ENCODE peak calls at places on chromosome 4, in four cellular contexts. M, Q, O and W are unnamed samples.
A peak's percentile ranks its signal among the peaks of the same experiment; 100 is the strongest.

GRCh38 chr4:153472122-153473037 is 6.2 kb downstream of the TMEM131L start:
- DNase-seq in O (no peak), Q (no peak), M (no peak), W (no peak)

GRCh38 chr4:85724801-85725548 is 250.0 kb downstream of the ARHGAP24 start:
- DNase-seq in M (no peak), Q (no peak), O (no peak), W (no peak)

GRCh38 chr4:87985097-87985886 is 9.8 kb downstream of the SPP1 start:
- DNase-seq in M (no peak), Q (no peak), O (peak; percentile 58), W (peak; percentile 44)

GRCh38 chr4:155173371-155173770 is 35.1 kb upstream of the NPY2R start:
- DNase-seq in Q (no peak), O (no peak), M (no peak), W (no peak)

GRCh38 chr4:182507808-182508207 is 264.6 kb downstream of the TENM3 start:
- DNase-seq in O (no peak), M (no peak), Q (no peak), W (no peak)

GRCh38 chr4:144820115-144820514 is 174.2 kb downstream of the HHIP start:
- DNase-seq in Q (no peak), O (no peak), M (no peak), W (no peak)

GRCh38 chr4:184265566-184266351 is 48.1 kb upstream of the ENPP6 start:
- DNase-seq in O (peak; percentile 7), M (peak; percentile 54), Q (no peak), W (peak; percentile 61)

GRCh38 chr4:187550256-187550950 is 445.2 kb upstream of the ZFP42 start:
- DNase-seq in O (peak; percentile 7), M (no peak), Q (no peak), W (peak; percentile 4)

GRCh38 chr4:119310826-119311225 is 11.1 kb downstream of the FABP2 start:
- DNase-seq in Q (no peak), M (no peak), O (no peak), W (no peak)

GRCh38 chr4:57270350-57270749 is 160.2 kb upstream of the IGFBP7 start:
- DNase-seq in O (no peak), M (no peak), Q (no peak), W (no peak)

GRCh38 chr4:8182858-8183725 is 16.0 kb upstream of the SH3TC1 start:
- DNase-seq in O (peak; percentile 23), Q (no peak), M (peak; percentile 71), W (peak; percentile 85)

GRCh38 chr4:75229783-75230570 is 284.2 kb downstream of the RCHY1 start:
- DNase-seq in Q (no peak), O (no peak), M (no peak), W (no peak)

GRCh38 chr4:55545681-55546632 is 752 bp downstream of the CLOCK start:
- DNase-seq in Q (peak; percentile 45), M (peak; percentile 74), O (peak; percentile 34), W (peak; percentile 21)

GRCh38 chr4:92231511-92231910 is 72.3 kb upstream of the GRID2 start:
- DNase-seq in M (no peak), Q (no peak), O (no peak), W (no peak)

GRCh38 chr4:119037709-119038463 is 97.7 kb upstream of the MYOZ2 start:
- DNase-seq in M (no peak), Q (no peak), O (no peak), W (no peak)

GRCh38 chr4:10629394-10629793 is 55.2 kb downstream of the CLNK start:
- DNase-seq in M (no peak), O (no peak), Q (no peak), W (no peak)

GRCh38 chr4:172858731-172859230 is 309.8 kb upstream of the GALNT7 start:
- DNase-seq in O (no peak), Q (no peak), M (no peak), W (no peak)

GRCh38 chr4:26410385-26411293 is 79.6 kb downstream of the CCKAR start:
- DNase-seq in O (no peak), M (peak; percentile 20), Q (peak; percentile 17), W (peak; percentile 8)

GRCh38 chr4:6333301-6334202 is 63.9 kb downstream of the WFS1 start:
- DNase-seq in M (peak; percentile 46), O (no peak), Q (no peak), W (peak; percentile 37)

GRCh38 chr4:84146300-84146942 is 352.7 kb downstream of the NKX6-1 start:
- DNase-seq in O (no peak), Q (no peak), M (no peak), W (no peak)

GRCh38 chr4:177380730-177381287 is 61.4 kb downstream of the AGA start:
- DNase-seq in M (peak; percentile 28), O (no peak), Q (no peak), W (peak; percentile 17)

GRCh38 chr4:139245590-139245989 is 34.4 kb downstream of the MGARP start:
- DNase-seq in M (no peak), Q (no peak), O (no peak), W (no peak)

GRCh38 chr4:115841873-115842272 is 728.5 kb upstream of the NDST4 start:
- DNase-seq in O (no peak), M (no peak), Q (no peak), W (no peak)

GRCh38 chr4:40295572-40295971 is 39.6 kb upstream of the CHRNA9 start:
- DNase-seq in Q (no peak), M (no peak), O (no peak), W (no peak)

GRCh38 chr4:179110356-179110755 is 1668.1 kb upstream of the AGA start:
- DNase-seq in Q (no peak), O (no peak), M (no peak), W (no peak)

GRCh38 chr4:21656832-21657231 is 291.7 kb downstream of the KCNIP4 start:
- DNase-seq in O (peak; percentile 2), Q (no peak), M (no peak), W (peak; percentile 38)

DNA sequence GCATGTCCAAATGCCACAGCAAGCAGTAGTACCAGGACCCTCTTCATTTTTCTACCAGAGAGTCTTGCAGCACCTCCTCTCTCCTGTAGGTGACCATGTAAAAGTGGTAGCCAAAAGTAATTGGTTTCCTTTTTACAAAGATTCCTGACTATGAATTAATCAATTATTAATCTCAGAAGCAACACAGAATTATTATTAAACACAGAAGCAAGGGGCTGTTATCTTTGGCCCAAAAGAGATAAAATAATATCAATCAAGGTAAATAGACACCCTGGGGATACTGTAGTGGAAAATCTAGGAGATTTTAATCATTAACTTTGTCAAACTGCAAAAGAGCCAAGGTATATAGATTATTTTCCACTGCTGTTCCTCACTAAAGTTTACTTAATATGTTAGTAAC is at the start of gene GC:
- DNase-seq in M (no peak), Q (no peak), O (no peak), W (no peak)
- TF ChIP-seq REST in M (no peak), Q (no peak), O (no peak), W (no peak)

GRCh38 chr4:114036426-114036825 is 57.0 kb upstream of the ARSJ start:
- DNase-seq in O (no peak), M (no peak), Q (no peak), W (no peak)
- TF ChIP-seq REST in O (no peak), M (no peak), Q (no peak), W (no peak)

GRCh38 chr4:80268081-80268823 is 1.8 kb downstream of the FGF5 start:
- DNase-seq in Q (no peak), M (no peak), O (no peak), W (no peak)
- TF ChIP-seq REST in Q (no peak), M (no peak), O (no peak), W (no peak)

GRCh38 chr4:130603043-130603442 is 1507.1 kb downstream of the C4orf33 start:
- DNase-seq in Q (no peak), O (no peak), M (no peak), W (no peak)
- TF ChIP-seq REST in Q (no peak), O (no peak), M (no peak), W (no peak)

DNA sequence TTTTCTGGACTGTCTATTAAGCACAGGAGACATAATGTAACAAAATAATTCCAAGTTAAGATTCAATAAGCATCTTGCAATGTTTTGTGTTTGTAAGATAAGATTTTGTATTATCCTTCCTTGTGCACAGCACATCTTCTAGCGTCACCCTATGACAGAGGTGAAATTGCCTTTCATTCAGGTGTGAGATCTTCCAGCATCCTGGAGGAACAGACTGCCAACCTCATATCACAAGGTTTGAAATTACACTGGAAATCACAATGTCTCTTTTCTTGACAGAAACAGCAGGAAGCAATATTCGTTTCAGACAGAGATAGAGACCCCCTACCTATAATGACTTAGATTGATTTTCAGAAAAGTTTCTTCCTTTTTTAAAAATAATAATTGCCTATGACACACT is 668.6 kb downstream of the GABRG1 start:
- DNase-seq in Q (no peak), O (no peak), M (no peak), W (no peak)
- TF ChIP-seq REST in Q (no peak), O (no peak), M (no peak), W (no peak)

DNA sequence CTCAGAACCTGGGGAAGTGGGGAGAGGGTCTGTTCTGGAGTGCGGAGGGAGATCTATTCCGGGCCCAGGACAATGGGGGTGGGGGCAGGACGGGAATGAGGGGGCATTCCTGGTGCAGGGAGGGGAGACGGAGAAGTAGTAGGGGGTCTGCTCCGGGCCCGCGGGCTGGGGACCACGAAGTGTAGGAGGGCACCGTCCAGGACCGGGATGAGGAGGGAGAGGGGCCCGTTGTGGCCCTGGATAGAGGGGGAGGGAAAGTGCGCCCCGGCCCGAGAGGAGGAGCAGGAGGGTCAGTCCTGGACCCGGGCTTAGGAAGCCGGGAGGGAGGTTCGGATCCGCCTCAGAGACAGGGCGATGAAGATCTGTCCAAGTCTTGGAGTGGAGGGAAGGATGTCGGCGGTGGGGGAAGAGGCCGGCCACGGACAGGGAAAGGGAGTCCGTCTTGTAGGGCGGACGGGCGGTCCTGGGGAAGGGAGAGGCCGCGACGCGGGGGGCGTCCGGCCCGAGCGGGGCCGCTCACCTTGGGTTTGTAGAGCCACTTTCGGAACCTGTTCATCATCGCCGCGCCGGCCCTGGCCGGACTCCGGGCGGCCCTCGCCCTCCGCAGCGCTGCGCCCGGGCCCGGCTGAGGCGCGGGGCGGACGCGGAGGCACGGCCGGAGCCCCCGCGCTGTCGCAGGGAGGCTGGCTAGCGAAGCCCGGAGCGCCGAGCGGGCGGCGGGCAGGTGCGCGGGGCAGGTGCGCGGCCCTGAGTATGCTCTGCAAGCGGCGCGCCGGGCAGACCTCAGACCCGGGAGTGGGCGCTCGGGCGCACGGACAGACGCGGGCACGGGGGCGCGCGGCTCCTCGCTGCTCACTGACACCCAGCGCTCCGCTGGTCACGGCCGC is at the start of gene ZFYVE28:
- DNase-seq in Q (no peak), M (peak; percentile 36), O (no peak), W (peak; percentile 22)
- TF ChIP-seq REST in Q (no peak), M (no peak), O (no peak), W (no peak)